ENCODE peak calls at places on chromosome 22, in five cellular contexts. One of them, this sample, is unnamed.

GRCh38 chr22:48938741-48939140 is 888.9 kb downstream of the BRD1 start:
- DNase-seq in choroid plexus epithelial cell: no peak
- DNase-seq in skeletal muscle cell: no peak
- DNase-seq in fibroblast of lung: no peak
- DNase-seq in T-helper 2 cell: no peak
- DNase-seq in this sample: no peak

GRCh38 chr22:47196881-47197701 is 434.6 kb downstream of the TBC1D22A start:
- DNase-seq in choroid plexus epithelial cell: no peak
- DNase-seq in fibroblast of lung: no peak
- DNase-seq in T-helper 2 cell: no peak
- DNase-seq in skeletal muscle cell: no peak
- DNase-seq in this sample: no peak

GRCh38 chr22:19525116-19525660 is 978 bp upstream of the CLDN5 start:
- DNase-seq in choroid plexus epithelial cell: no peak
- DNase-seq in fibroblast of lung: no peak
- DNase-seq in skeletal muscle cell: no peak
- DNase-seq in T-helper 2 cell: no peak
- DNase-seq in this sample: no peak

GRCh38 chr22:27983361-27983791 is 64.3 kb upstream of the PITPNB start:
- DNase-seq in T-helper 2 cell: no peak
- DNase-seq in fibroblast of lung: no peak
- DNase-seq in choroid plexus epithelial cell: no peak
- DNase-seq in skeletal muscle cell: no peak
- DNase-seq in this sample: no peak

GRCh38 chr22:30865656-30866055 is 102.9 kb downstream of the MORC2 start:
- DNase-seq in T-helper 2 cell: no peak
- DNase-seq in choroid plexus epithelial cell: no peak
- DNase-seq in skeletal muscle cell: no peak
- DNase-seq in fibroblast of lung: no peak
- DNase-seq in this sample: no peak

GRCh38 chr22:30602049-30602448 is 4.9 kb upstream of the TCN2 start:
- DNase-seq in skeletal muscle cell: no peak
- DNase-seq in choroid plexus epithelial cell: peak; percentile 74
- DNase-seq in T-helper 2 cell: no peak
- DNase-seq in fibroblast of lung: peak; percentile 23
- DNase-seq in this sample: no peak

GRCh38 chr22:39153220-39153860 is 860 bp upstream of the CBX7 start:
- DNase-seq in fibroblast of lung: no peak
- DNase-seq in choroid plexus epithelial cell: no peak
- DNase-seq in T-helper 2 cell: no peak
- DNase-seq in skeletal muscle cell: no peak
- DNase-seq in this sample: no peak

GRCh38 chr22:48919851-48920589 is 907.7 kb downstream of the BRD1 start:
- DNase-seq in skeletal muscle cell: no peak
- DNase-seq in fibroblast of lung: no peak
- DNase-seq in choroid plexus epithelial cell: no peak
- DNase-seq in T-helper 2 cell: no peak
- DNase-seq in this sample: no peak

GRCh38 chr22:39663751-39664150 is 93.2 kb downstream of the CACNA1I start:
- DNase-seq in T-helper 2 cell: no peak
- DNase-seq in skeletal muscle cell: no peak
- DNase-seq in choroid plexus epithelial cell: no peak
- DNase-seq in fibroblast of lung: no peak
- DNase-seq in this sample: no peak